ENCODE peak calls at places on chromosomes 12 and 14, in six cellular contexts. B, M, C, S, X and D are unnamed samples.

GRCh38 chr14:102491366-102491765 is 18.2 kb downstream of the ANKRD9 start:
- DNase-seq in M (no peak), S (no peak), X (no peak), C (no peak), B (no peak), D (no peak)

GRCh38 chr14:106843951-106844483 is 1317.6 kb downstream of the TMEM121 start:
- DNase-seq in X (no peak), S (peak), M (peak), C (peak), B (no peak), D (no peak)

GRCh38 chr12:68667896-68668295 is 18.9 kb upstream of the NUP107 start:
- DNase-seq in M (no peak), X (no peak), S (no peak), C (no peak), B (no peak), D (no peak)

GRCh38 chr14:64812412-64812811 is 67.3 kb downstream of the SPTB start:
- DNase-seq in B (no peak), X (no peak), M (no peak), C (no peak), S (no peak), D (peak)

GRCh38 chr14:90903101-90903500 is 86.9 kb upstream of the TTC7B start:
- DNase-seq in X (peak), C (peak), M (peak), B (peak), S (peak), D (peak)

GRCh38 chr12:106601031-106601430 is 18.2 kb downstream of the RFX4 start:
- DNase-seq in S (no peak), M (no peak), X (no peak), B (no peak), C (no peak), D (no peak)

GRCh38 chr12:68461645-68462044 is 129.5 kb upstream of the MDM1 start:
- DNase-seq in S (no peak), X (no peak), M (no peak), B (no peak), C (no peak), D (no peak)

GRCh38 chr12:112151766-112152541 is 26.6 kb downstream of the TRAFD1 start:
- DNase-seq in X (no peak), B (no peak), C (no peak), M (no peak), S (peak), D (no peak)

GRCh38 chr12:131634037-131634436 is 76.9 kb upstream of the SFSWAP start:
- DNase-seq in M (no peak), B (no peak), X (no peak), S (no peak), C (no peak), D (peak)